ENCODE peak calls at places on chromosome 2, in six cellular contexts. One of them, this sample, is unnamed.

GRCh38 chr2:80510716-80511115 is 206.2 kb upstream of the LRRTM1 start:
- DNase-seq in smooth muscle cell of the brain vasculature: no peak
- DNase-seq in foreskin fibroblast: no peak
- DNase-seq in COR-L47: no peak
- DNase-seq in HTR-8/SVneo: no peak
- DNase-seq in NB4: no peak
- DNase-seq in this sample: no peak

GRCh38 chr2:181312515-181312927 is 144.7 kb upstream of the ITGA4 start:
- DNase-seq in smooth muscle cell of the brain vasculature: no peak
- DNase-seq in COR-L47: no peak
- DNase-seq in foreskin fibroblast: no peak
- DNase-seq in NB4: no peak
- DNase-seq in HTR-8/SVneo: no peak
- DNase-seq in this sample: no peak

GRCh38 chr2:9539530-9539929 is 16.1 kb downstream of the ADAM17 start:
- DNase-seq in COR-L47: no peak
- DNase-seq in NB4: peak; percentile 22
- DNase-seq in HTR-8/SVneo: no peak
- DNase-seq in foreskin fibroblast: no peak
- DNase-seq in smooth muscle cell of the brain vasculature: no peak
- DNase-seq in this sample: peak; percentile 11

GRCh38 chr2:160209457-160209856 is 9.4 kb upstream of the ITGB6 start:
- DNase-seq in smooth muscle cell of the brain vasculature: no peak
- DNase-seq in COR-L47: no peak
- DNase-seq in foreskin fibroblast: peak; percentile 93
- DNase-seq in HTR-8/SVneo: no peak
- DNase-seq in NB4: no peak
- DNase-seq in this sample: peak; percentile 96

GRCh38 chr2:220011859-220012258 is 384.4 kb downstream of the SLC4A3 start:
- DNase-seq in foreskin fibroblast: no peak
- DNase-seq in NB4: no peak
- DNase-seq in smooth muscle cell of the brain vasculature: no peak
- DNase-seq in COR-L47: no peak
- DNase-seq in HTR-8/SVneo: no peak
- DNase-seq in this sample: no peak

GRCh38 chr2:11155326-11156059 is at the start of gene SLC66A3:
- DNase-seq in HTR-8/SVneo: peak; percentile 83
- DNase-seq in NB4: peak; percentile 94
- DNase-seq in foreskin fibroblast: peak; percentile 88
- DNase-seq in COR-L47: peak; percentile 91
- DNase-seq in smooth muscle cell of the brain vasculature: peak; percentile 58
- DNase-seq in this sample: peak; percentile 87

GRCh38 chr2:27086722-27087446 is at the start of gene KHK:
- DNase-seq in HTR-8/SVneo: peak; percentile 77
- DNase-seq in COR-L47: peak; percentile 65
- DNase-seq in foreskin fibroblast: no peak
- DNase-seq in NB4: no peak
- DNase-seq in smooth muscle cell of the brain vasculature: no peak
- DNase-seq in this sample: no peak

GRCh38 chr2:14288016-14288415 is 344.5 kb upstream of the LRATD1 start:
- DNase-seq in HTR-8/SVneo: no peak
- DNase-seq in NB4: no peak
- DNase-seq in foreskin fibroblast: no peak
- DNase-seq in COR-L47: no peak
- DNase-seq in smooth muscle cell of the brain vasculature: no peak
- DNase-seq in this sample: peak; percentile 93

GRCh38 chr2:8602809-8603208 is 79.0 kb upstream of the ID2 start:
- DNase-seq in HTR-8/SVneo: no peak
- DNase-seq in smooth muscle cell of the brain vasculature: no peak
- DNase-seq in foreskin fibroblast: no peak
- DNase-seq in COR-L47: no peak
- DNase-seq in NB4: peak; percentile 48
- DNase-seq in this sample: peak; percentile 34

GRCh38 chr2:221347471-221347870 is 224.6 kb downstream of the EPHA4 start:
- DNase-seq in COR-L47: no peak
- DNase-seq in HTR-8/SVneo: no peak
- DNase-seq in foreskin fibroblast: peak; percentile 83
- DNase-seq in smooth muscle cell of the brain vasculature: no peak
- DNase-seq in NB4: no peak
- DNase-seq in this sample: no peak

GRCh38 chr2:73290049-73290839 is 3.1 kb downstream of the EGR4 start:
- DNase-seq in COR-L47: peak; percentile 62
- DNase-seq in HTR-8/SVneo: peak; percentile 38
- DNase-seq in NB4: peak; percentile 67
- DNase-seq in foreskin fibroblast: no peak
- DNase-seq in smooth muscle cell of the brain vasculature: no peak
- DNase-seq in this sample: peak; percentile 33

GRCh38 chr2:232632904-232633412 is 446 bp upstream of the EFHD1 start:
- DNase-seq in foreskin fibroblast: peak; percentile 14
- DNase-seq in smooth muscle cell of the brain vasculature: no peak
- DNase-seq in COR-L47: no peak
- DNase-seq in HTR-8/SVneo: no peak
- DNase-seq in NB4: peak; percentile 27
- DNase-seq in this sample: peak; percentile 66

GRCh38 chr2:26691881-26692813 is at the start of gene KCNK3:
- DNase-seq in HTR-8/SVneo: peak; percentile 57
- DNase-seq in smooth muscle cell of the brain vasculature: no peak
- DNase-seq in NB4: peak; percentile 45
- DNase-seq in foreskin fibroblast: peak; percentile 24
- DNase-seq in COR-L47: peak; percentile 59
- DNase-seq in this sample: peak; percentile 62